ENCODE peak calls at places on chromosomes 13 and 19, in seven cellular contexts. One of them, this sample, is unnamed.
A peak's percentile ranks its signal among the peaks of the same experiment; 100 is the strongest.

GRCh38 chr19:2014731-2015610 is 543 bp downstream of the BTBD2 start:
- DNase-seq in A549: no peak
- DNase-seq in Caki2: no peak
- DNase-seq in RPMI7951: peak; percentile 18
- DNase-seq in stimulated activated CD4-positive, alpha-beta T cell treated with anti-CD3 and anti-CD28 coated beads, Interleukin-2, amount 100 ng/mL, for 24 hours: peak; percentile 36
- DNase-seq in PC-3: no peak
- DNase-seq in endodermal cell: peak; percentile 68
- DNase-seq in this sample: no peak

GRCh38 chr19:9910625-9911024 is 25.7 kb downstream of the OLFM2 start:
- DNase-seq in A549: no peak
- DNase-seq in Caki2: no peak
- DNase-seq in RPMI7951: no peak
- DNase-seq in stimulated activated CD4-positive, alpha-beta T cell treated with anti-CD3 and anti-CD28 coated beads, Interleukin-2, amount 100 ng/mL, for 24 hours: no peak
- DNase-seq in PC-3: no peak
- DNase-seq in endodermal cell: no peak
- DNase-seq in this sample: no peak

GRCh38 chr13:44155422-44156293 is 218.0 kb upstream of the SERP2 start:
- DNase-seq in A549: no peak
- DNase-seq in Caki2: no peak
- DNase-seq in RPMI7951: no peak
- DNase-seq in stimulated activated CD4-positive, alpha-beta T cell treated with anti-CD3 and anti-CD28 coated beads, Interleukin-2, amount 100 ng/mL, for 24 hours: no peak
- DNase-seq in PC-3: no peak
- DNase-seq in endodermal cell: peak; percentile 69
- DNase-seq in this sample: peak; percentile 25

GRCh38 chr19:34269081-34269480 is 14.7 kb downstream of the GARRE1 start:
- DNase-seq in A549: no peak
- DNase-seq in Caki2: no peak
- DNase-seq in RPMI7951: no peak
- DNase-seq in stimulated activated CD4-positive, alpha-beta T cell treated with anti-CD3 and anti-CD28 coated beads, Interleukin-2, amount 100 ng/mL, for 24 hours: peak; percentile 14
- DNase-seq in PC-3: no peak
- DNase-seq in endodermal cell: no peak
- DNase-seq in this sample: no peak

GRCh38 chr13:28529836-28530235 is 34.9 kb upstream of the FLT1 start:
- DNase-seq in A549: no peak
- DNase-seq in Caki2: no peak
- DNase-seq in RPMI7951: no peak
- DNase-seq in stimulated activated CD4-positive, alpha-beta T cell treated with anti-CD3 and anti-CD28 coated beads, Interleukin-2, amount 100 ng/mL, for 24 hours: no peak
- DNase-seq in PC-3: no peak
- DNase-seq in endodermal cell: no peak
- DNase-seq in this sample: no peak

GRCh38 chr19:12935071-12935470 is 1.6 kb upstream of the FARSA start:
- DNase-seq in A549: no peak
- DNase-seq in Caki2: no peak
- DNase-seq in RPMI7951: no peak
- DNase-seq in stimulated activated CD4-positive, alpha-beta T cell treated with anti-CD3 and anti-CD28 coated beads, Interleukin-2, amount 100 ng/mL, for 24 hours: no peak
- DNase-seq in PC-3: no peak
- DNase-seq in endodermal cell: no peak
- DNase-seq in this sample: no peak

GRCh38 chr13:72194531-72194930 is 327.5 kb upstream of the DACH1 start:
- DNase-seq in A549: no peak
- DNase-seq in Caki2: no peak
- DNase-seq in RPMI7951: peak; percentile 27
- DNase-seq in stimulated activated CD4-positive, alpha-beta T cell treated with anti-CD3 and anti-CD28 coated beads, Interleukin-2, amount 100 ng/mL, for 24 hours: no peak
- DNase-seq in PC-3: peak; percentile 61
- DNase-seq in endodermal cell: no peak
- DNase-seq in this sample: no peak

GRCh38 chr19:49409441-49410029 is 13.7 kb downstream of the PTH2 start:
- DNase-seq in A549: no peak
- DNase-seq in Caki2: no peak
- DNase-seq in RPMI7951: no peak
- DNase-seq in stimulated activated CD4-positive, alpha-beta T cell treated with anti-CD3 and anti-CD28 coated beads, Interleukin-2, amount 100 ng/mL, for 24 hours: no peak
- DNase-seq in PC-3: no peak
- DNase-seq in endodermal cell: no peak
- DNase-seq in this sample: no peak

GRCh38 chr13:80141114-80141849 is 199.6 kb downstream of the SPRY2 start:
- DNase-seq in A549: no peak
- DNase-seq in Caki2: no peak
- DNase-seq in RPMI7951: peak; percentile 33
- DNase-seq in stimulated activated CD4-positive, alpha-beta T cell treated with anti-CD3 and anti-CD28 coated beads, Interleukin-2, amount 100 ng/mL, for 24 hours: no peak
- DNase-seq in PC-3: no peak
- DNase-seq in endodermal cell: peak; percentile 57
- DNase-seq in this sample: no peak

This sample was measured in DMS79.